ENCODE peak calls at places on chromosomes 7 and 10, in ten cellular contexts. B, K, R, H, G, P, Y, Q, T and Z are unnamed samples.

GRCh38 chr10:1300218-1300617 is 244.0 kb downstream of the WDR37 start:
- DNase-seq in R (no peak), H (no peak), G (no peak), P (no peak), T (no peak), B (no peak), K (no peak), Y (no peak), Q (no peak), Z (no peak)

GRCh38 chr10:123583639-123584418 is 82.3 kb upstream of the GPR26 start:
- DNase-seq in H (peak), K (peak), T (no peak), R (peak), G (peak), Q (peak), B (peak), P (peak), Y (peak), Z (peak)

GRCh38 chr10:8053446-8054242 is 844 bp upstream of the GATA3 start:
- DNase-seq in G (peak), R (peak), Q (peak), B (peak), Y (peak), H (peak), K (peak), T (no peak), P (no peak), Z (peak)

GRCh38 chr10:24894728-24895127 is 57.7 kb downstream of the PRTFDC1 start:
- DNase-seq in K (no peak), Q (no peak), P (no peak), G (no peak), Y (no peak), R (no peak), B (no peak), T (no peak), H (no peak), Z (no peak)

GRCh38 chr10:34061846-34062245 is 727.4 kb upstream of the NRP1 start:
- DNase-seq in G (no peak), K (no peak), T (no peak), B (no peak), P (no peak), Q (no peak), Y (no peak), H (no peak), R (no peak), Z (no peak)

GRCh38 chr10:69317175-69318086 is 39.1 kb downstream of the HK1 start:
- DNase-seq in P (no peak), T (no peak), Y (no peak), H (peak), B (no peak), Q (no peak), R (no peak), K (no peak), G (no peak), Z (no peak)

GRCh38 chr10:88831709-88832108 is 19.9 kb downstream of the ANKRD22 start:
- DNase-seq in B (no peak), T (no peak), G (no peak), K (no peak), P (no peak), H (no peak), Q (no peak), Y (no peak), R (no peak), Z (no peak)

GRCh38 chr10:117163061-117163953 is 25.2 kb upstream of the VAX1 start:
- DNase-seq in H (no peak), Q (no peak), R (peak), Y (no peak), P (no peak), K (no peak), G (no peak), B (no peak), T (no peak), Z (no peak)

GRCh38 chr7:138755331-138755747 is 42.5 kb upstream of the TMEM213 start:
- DNase-seq in H (no peak), T (no peak), Y (no peak), B (no peak), G (no peak), Q (no peak), P (no peak), K (no peak), R (peak), Z (no peak)

GRCh38 chr10:33155720-33156638 is 178.5 kb downstream of the NRP1 start:
- DNase-seq in Y (no peak), T (no peak), B (no peak), H (peak), R (peak), K (no peak), G (no peak), P (peak), Q (no peak), Z (no peak)

GRCh38 chr7:1576521-1577253 is 6.9 kb upstream of the PSMG3 start:
- DNase-seq in B (no peak), P (peak), R (no peak), Y (no peak), K (no peak), G (no peak), T (no peak), Q (no peak), H (no peak), Z (no peak)

GRCh38 chr7:100894860-100895700 is 608 bp downstream of the ACHE start:
- DNase-seq in R (peak), B (no peak), G (peak), P (peak), Q (peak), H (peak), T (no peak), Y (no peak), K (peak), Z (peak)

GRCh38 chr7:102434039-102434481 is 685 bp downstream of the ORAI2 start:
- DNase-seq in R (no peak), B (no peak), T (no peak), Q (no peak), G (no peak), P (no peak), K (no peak), H (no peak), Y (no peak), Z (no peak)

GRCh38 chr7:82049442-82049841 is 279.6 kb upstream of the HGF start:
- DNase-seq in H (no peak), K (no peak), R (no peak), Y (no peak), P (no peak), T (no peak), G (no peak), Q (no peak), B (no peak), Z (no peak)

GRCh38 chr10:112393341-112393740 is 19.4 kb downstream of the ACSL5 start:
- DNase-seq in T (no peak), K (no peak), H (no peak), Q (no peak), B (no peak), P (no peak), Y (no peak), G (no peak), R (no peak), Z (no peak)

GRCh38 chr10:125014984-125015944 is 73.3 kb downstream of the ZRANB1 start:
- DNase-seq in R (no peak), B (no peak), P (no peak), Q (peak), T (no peak), K (no peak), G (peak), Y (no peak), H (no peak), Z (no peak)

GRCh38 chr7:124072603-124073324 is 39.9 kb upstream of the TMEM229A start:
- DNase-seq in T (no peak), H (peak), K (no peak), P (no peak), R (no peak), Q (no peak), B (no peak), G (no peak), Y (no peak), Z (no peak)

GRCh38 chr10:5477948-5478693 is 21.2 kb downstream of the CALML5 start:
- DNase-seq in G (no peak), T (no peak), Q (no peak), K (no peak), B (no peak), Y (no peak), R (no peak), P (no peak), H (no peak), Z (no peak)

GRCh38 chr10:24908793-24909423 is 43.5 kb downstream of the PRTFDC1 start:
- DNase-seq in Q (no peak), P (no peak), Y (no peak), B (peak), H (peak), K (peak), G (no peak), T (no peak), R (no peak), Z (no peak)

GRCh38 chr10:104028146-104028545 is 57.5 kb downstream of the COL17A1 start:
- DNase-seq in Y (peak), R (peak), P (no peak), G (no peak), T (no peak), Q (no peak), H (peak), K (peak), B (peak), Z (no peak)

GRCh38 chr10:11539191-11539868 is 72.1 kb downstream of the USP6NL start:
- DNase-seq in K (no peak), Q (no peak), R (no peak), H (peak), Y (no peak), B (peak), G (no peak), T (no peak), P (no peak), Z (no peak)

GRCh38 chr7:50454968-50455367 is 4.8 kb upstream of the FIGNL1 start:
- DNase-seq in G (no peak), P (no peak), B (no peak), R (no peak), Q (no peak), H (no peak), K (no peak), T (no peak), Y (no peak), Z (no peak)

GRCh38 chr7:84669177-84669732 is 474.7 kb upstream of the SEMA3A start:
- DNase-seq in Y (no peak), K (no peak), G (no peak), P (no peak), H (no peak), Q (no peak), T (no peak), B (no peak), R (no peak), Z (no peak)

GRCh38 chr7:2209146-2209960 is 23.4 kb downstream of the MAD1L1 start:
- DNase-seq in R (peak), H (peak), P (peak), B (no peak), Q (peak), Y (peak), T (no peak), K (peak), G (peak), Z (peak)

GRCh38 chr7:9149499-9150082 is 716.2 kb downstream of the NXPH1 start:
- DNase-seq in B (no peak), T (no peak), R (no peak), H (no peak), Y (no peak), G (no peak), K (no peak), P (no peak), Q (no peak), Z (no peak)

GRCh38 chr10:30751678-30752331 is 122.3 kb upstream of the LYZL2 start:
- DNase-seq in B (peak), T (no peak), H (peak), Y (peak), R (peak), Q (peak), K (no peak), G (peak), P (no peak), Z (peak)

GRCh38 chr10:44334621-44335184 is 50.2 kb downstream of the CXCL12 start:
- DNase-seq in B (no peak), R (no peak), Q (no peak), P (no peak), H (no peak), G (no peak), Y (no peak), T (no peak), K (no peak), Z (no peak)

GRCh38 chr10:33005322-33006282 is 47.6 kb upstream of the ITGB1 start:
- DNase-seq in R (peak), G (peak), P (peak), Y (no peak), K (peak), B (peak), Q (peak), T (no peak), H (peak), Z (peak)

GRCh38 chr10:126147866-126148578 is 240.3 kb downstream of the ADAM12 start:
- DNase-seq in G (no peak), H (no peak), R (no peak), P (no peak), Q (no peak), K (no peak), T (no peak), Y (no peak), B (no peak), Z (no peak)

GRCh38 chr10:131692686-131693334 is 208.0 kb upstream of the PPP2R2D start:
- DNase-seq in P (no peak), T (no peak), B (no peak), K (no peak), Q (peak), G (no peak), Y (peak), H (no peak), R (no peak), Z (peak)
- H3K4me3 ChIP-seq in P (no peak), T (no peak), B (no peak), K (no peak), Q (no peak), G (no peak), Y (no peak), H (no peak), R (no peak), Z (no peak)

DNA sequence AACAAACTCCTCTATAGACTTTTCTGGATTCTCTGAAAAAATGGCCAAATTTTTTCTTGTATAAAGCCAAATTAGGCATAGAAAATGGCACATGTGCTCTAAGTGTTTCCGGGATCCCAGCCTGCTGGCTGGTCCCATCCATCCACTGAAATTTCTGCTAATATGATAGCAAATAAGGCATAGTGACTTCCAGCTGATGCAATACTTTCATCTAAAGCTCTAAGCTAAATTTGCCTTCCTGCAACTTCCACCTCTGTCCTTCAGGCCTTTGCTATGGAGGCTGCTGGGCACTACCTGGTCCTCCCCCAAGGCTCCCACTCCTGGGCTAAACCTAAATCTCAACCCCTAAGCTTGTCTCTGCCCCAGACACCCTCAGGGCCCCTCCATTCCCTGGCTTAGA is 20.5 kb downstream of the MYH16 start:
- DNase-seq in K (no peak), R (no peak), P (no peak), H (no peak), T (no peak), Q (no peak), G (no peak), B (no peak), Y (no peak), Z (no peak)
- H3K4me3 ChIP-seq in K (no peak), R (no peak), P (no peak), H (no peak), T (no peak), Q (no peak), G (no peak), B (no peak), Y (no peak), Z (no peak)

DNA sequence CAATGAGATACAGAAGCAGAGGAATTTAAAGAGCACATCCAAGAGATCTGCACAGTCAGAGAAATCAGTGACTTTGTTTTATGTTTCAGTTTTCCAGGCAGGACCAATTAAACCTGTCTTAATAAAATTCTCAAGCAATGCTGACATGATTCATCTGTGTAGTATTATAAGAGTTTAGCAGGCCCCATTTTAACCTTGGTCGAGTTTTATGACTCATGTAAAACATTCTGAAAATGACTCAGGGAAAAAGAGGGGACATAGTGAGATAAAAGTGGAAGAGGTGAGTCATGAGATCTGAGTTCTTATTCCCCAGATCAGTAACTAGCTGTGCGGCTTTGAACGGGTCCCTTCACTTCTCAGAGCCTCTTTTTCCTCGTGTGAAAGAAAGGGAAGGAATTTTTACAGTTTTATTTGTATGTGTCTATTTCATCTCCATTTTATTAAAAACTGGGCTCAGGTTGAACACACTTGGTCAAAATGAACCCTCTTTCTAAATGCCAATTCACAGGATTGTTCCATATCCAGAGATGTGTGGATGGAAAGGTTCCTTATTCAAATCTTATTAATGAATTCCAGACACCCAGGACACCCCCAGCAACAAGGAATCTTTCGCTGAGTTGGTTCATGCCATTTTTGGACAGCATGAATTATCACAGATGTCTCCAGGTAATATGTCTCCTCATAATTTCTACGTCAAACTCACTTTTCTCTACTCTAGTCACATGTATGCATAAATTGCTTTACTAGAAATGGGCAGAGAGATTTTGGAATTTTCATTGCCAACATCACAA is 143.2 kb downstream of the JAZF1 start:
- DNase-seq in Y (no peak), R (no peak), G (no peak), B (peak), K (peak), Q (no peak), T (no peak), H (peak), P (no peak), Z (no peak)
- H3K4me3 ChIP-seq in Y (no peak), R (no peak), G (no peak), B (peak), K (no peak), Q (no peak), T (no peak), H (no peak), P (no peak), Z (no peak)

DNA sequence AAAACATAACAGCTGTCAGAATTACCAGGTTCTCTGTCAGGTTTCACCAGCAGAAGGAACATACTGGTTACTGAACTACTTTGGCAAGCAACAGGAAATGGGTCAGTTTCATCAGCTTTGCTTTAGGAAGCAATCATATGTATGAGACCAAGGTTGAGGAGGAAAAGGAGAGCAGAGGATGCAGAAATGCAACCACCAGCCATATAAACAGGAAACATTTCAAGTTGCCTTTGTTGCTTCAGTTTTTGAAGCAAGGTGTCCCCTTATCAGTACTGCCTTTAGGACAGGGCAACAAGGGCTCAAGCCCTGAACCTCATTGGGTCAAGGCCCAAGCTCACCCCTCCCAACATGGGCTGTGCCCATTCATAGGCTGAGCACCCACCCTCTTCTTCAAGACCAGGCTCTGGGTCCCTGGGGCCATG is 10.2 kb downstream of the HIPK2 start:
- DNase-seq in Q (no peak), Y (no peak), T (no peak), H (peak), K (no peak), B (no peak), R (no peak), G (no peak), P (no peak), Z (no peak)
- H3K4me3 ChIP-seq in Q (no peak), Y (no peak), T (no peak), H (no peak), K (no peak), B (no peak), R (no peak), G (no peak), P (no peak), Z (no peak)

GRCh38 chr10:78301891-78302738 is 268.5 kb downstream of the RPS24 start:
- DNase-seq in B (no peak), H (peak), T (no peak), Q (no peak), R (peak), P (no peak), K (no peak), G (no peak), Y (no peak), Z (no peak)
- H3K4me3 ChIP-seq in B (peak), H (peak), T (peak), Q (no peak), R (peak), P (no peak), K (no peak), G (peak), Y (peak), Z (peak)